ENCODE peak calls at places on chromosome 18, in eight cellular contexts. One of them, this sample, is unnamed.

GRCh38 chr18:68796936-68797690 is 767 bp upstream of the CCDC102B start:
- DNase-seq in mesendoderm: peak
- DNase-seq in HL-60: no peak
- DNase-seq in left lung: no peak
- DNase-seq in substantia nigra: no peak
- DNase-seq in heart right ventricle: peak
- DNase-seq in SJSA1: peak
- DNase-seq in hepatocyte: no peak
- DNase-seq in this sample: no peak

GRCh38 chr18:41558744-41559143 is 396.3 kb upstream of the PIK3C3 start:
- DNase-seq in left lung: no peak
- DNase-seq in substantia nigra: no peak
- DNase-seq in HL-60: no peak
- DNase-seq in hepatocyte: no peak
- DNase-seq in heart right ventricle: no peak
- DNase-seq in SJSA1: no peak
- DNase-seq in mesendoderm: no peak
- DNase-seq in this sample: no peak

GRCh38 chr18:47997338-47997780 is 66.9 kb upstream of the SMAD2 start:
- DNase-seq in SJSA1: no peak
- DNase-seq in substantia nigra: no peak
- DNase-seq in heart right ventricle: no peak
- DNase-seq in left lung: no peak
- DNase-seq in HL-60: no peak
- DNase-seq in hepatocyte: no peak
- DNase-seq in mesendoderm: peak
- DNase-seq in this sample: no peak

GRCh38 chr18:63808125-63808524 is 32.9 kb downstream of the SERPINB7 start:
- DNase-seq in hepatocyte: no peak
- DNase-seq in left lung: no peak
- DNase-seq in heart right ventricle: no peak
- DNase-seq in mesendoderm: no peak
- DNase-seq in SJSA1: no peak
- DNase-seq in HL-60: no peak
- DNase-seq in substantia nigra: no peak
- DNase-seq in this sample: no peak

GRCh38 chr18:77054606-77055428 is 77.8 kb downstream of the MBP start:
- DNase-seq in mesendoderm: peak
- DNase-seq in HL-60: peak
- DNase-seq in left lung: peak
- DNase-seq in heart right ventricle: peak
- DNase-seq in SJSA1: peak
- DNase-seq in hepatocyte: peak
- DNase-seq in substantia nigra: peak
- DNase-seq in this sample: peak

GRCh38 chr18:75341897-75342296 is 85.6 kb downstream of the SMIM21 start:
- DNase-seq in left lung: no peak
- DNase-seq in mesendoderm: no peak
- DNase-seq in HL-60: no peak
- DNase-seq in hepatocyte: no peak
- DNase-seq in substantia nigra: no peak
- DNase-seq in heart right ventricle: no peak
- DNase-seq in SJSA1: no peak
- DNase-seq in this sample: no peak

GRCh38 chr18:48042431-48042830 is 112.0 kb upstream of the SMAD2 start:
- DNase-seq in mesendoderm: no peak
- DNase-seq in HL-60: no peak
- DNase-seq in hepatocyte: no peak
- DNase-seq in left lung: no peak
- DNase-seq in heart right ventricle: no peak
- DNase-seq in substantia nigra: no peak
- DNase-seq in SJSA1: no peak
- DNase-seq in this sample: peak

GRCh38 chr18:505483-506122 is 5.1 kb upstream of the COLEC12 start:
- DNase-seq in mesendoderm: peak
- DNase-seq in heart right ventricle: no peak
- DNase-seq in HL-60: no peak
- DNase-seq in left lung: no peak
- DNase-seq in SJSA1: no peak
- DNase-seq in substantia nigra: no peak
- DNase-seq in hepatocyte: no peak
- DNase-seq in this sample: no peak

GRCh38 chr18:58952871-58953270 is 88.2 kb downstream of the ZNF532 start:
- DNase-seq in left lung: no peak
- DNase-seq in substantia nigra: no peak
- DNase-seq in HL-60: no peak
- DNase-seq in mesendoderm: peak
- DNase-seq in heart right ventricle: no peak
- DNase-seq in hepatocyte: no peak
- DNase-seq in SJSA1: no peak
- DNase-seq in this sample: no peak

GRCh38 chr18:1760901-1761300 is 810.4 kb downstream of the METTL4 start:
- DNase-seq in left lung: no peak
- DNase-seq in hepatocyte: no peak
- DNase-seq in heart right ventricle: no peak
- DNase-seq in HL-60: no peak
- DNase-seq in mesendoderm: no peak
- DNase-seq in substantia nigra: no peak
- DNase-seq in SJSA1: no peak
- DNase-seq in this sample: no peak

GRCh38 chr18:31101148-31102019 is 837 bp downstream of the DSC2 start:
- DNase-seq in hepatocyte: peak
- DNase-seq in HL-60: peak
- DNase-seq in mesendoderm: peak
- DNase-seq in substantia nigra: peak
- DNase-seq in heart right ventricle: peak
- DNase-seq in left lung: peak
- DNase-seq in SJSA1: no peak
- DNase-seq in this sample: peak

GRCh38 chr18:3689091-3689490 is 239.1 kb downstream of the TGIF1 start:
- DNase-seq in hepatocyte: no peak
- DNase-seq in HL-60: no peak
- DNase-seq in left lung: no peak
- DNase-seq in mesendoderm: no peak
- DNase-seq in substantia nigra: no peak
- DNase-seq in heart right ventricle: no peak
- DNase-seq in SJSA1: no peak
- DNase-seq in this sample: no peak

GRCh38 chr18:77210249-77210648 is 39.4 kb upstream of the GALR1 start:
- DNase-seq in SJSA1: peak
- DNase-seq in hepatocyte: no peak
- DNase-seq in HL-60: no peak
- DNase-seq in substantia nigra: no peak
- DNase-seq in mesendoderm: no peak
- DNase-seq in heart right ventricle: no peak
- DNase-seq in left lung: peak
- DNase-seq in this sample: no peak

GRCh38 chr18:79928563-79928960 is 22.9 kb downstream of the SLC66A2 start:
- DNase-seq in hepatocyte: no peak
- DNase-seq in substantia nigra: no peak
- DNase-seq in HL-60: no peak
- DNase-seq in mesendoderm: no peak
- DNase-seq in left lung: no peak
- DNase-seq in SJSA1: no peak
- DNase-seq in heart right ventricle: no peak
- DNase-seq in this sample: peak

GRCh38 chr18:7557891-7558454 is 9.1 kb upstream of the PTPRM start:
- DNase-seq in hepatocyte: no peak
- DNase-seq in substantia nigra: no peak
- DNase-seq in mesendoderm: no peak
- DNase-seq in left lung: no peak
- DNase-seq in heart right ventricle: no peak
- DNase-seq in HL-60: no peak
- DNase-seq in SJSA1: no peak
- DNase-seq in this sample: no peak

GRCh38 chr18:49007663-49008062 is 56.9 kb upstream of the SMAD7 start:
- DNase-seq in substantia nigra: no peak
- DNase-seq in SJSA1: no peak
- DNase-seq in left lung: peak
- DNase-seq in heart right ventricle: no peak
- DNase-seq in HL-60: no peak
- DNase-seq in mesendoderm: no peak
- DNase-seq in hepatocyte: no peak
- DNase-seq in this sample: peak

GRCh38 chr18:39675358-39675757 is 2109.8 kb upstream of the CELF4 start:
- DNase-seq in mesendoderm: no peak
- DNase-seq in SJSA1: no peak
- DNase-seq in substantia nigra: no peak
- DNase-seq in heart right ventricle: no peak
- DNase-seq in hepatocyte: peak
- DNase-seq in HL-60: no peak
- DNase-seq in left lung: no peak
- DNase-seq in this sample: no peak

GRCh38 chr18:23244431-23244830 is 109.1 kb downstream of the CABLES1 start:
- DNase-seq in left lung: no peak
- DNase-seq in substantia nigra: no peak
- DNase-seq in heart right ventricle: no peak
- DNase-seq in SJSA1: no peak
- DNase-seq in mesendoderm: no peak
- DNase-seq in hepatocyte: no peak
- DNase-seq in HL-60: no peak
- DNase-seq in this sample: no peak

GRCh38 chr18:9731380-9731779 is 23.3 kb downstream of the RAB31 start:
- DNase-seq in hepatocyte: no peak
- DNase-seq in heart right ventricle: no peak
- DNase-seq in mesendoderm: peak
- DNase-seq in SJSA1: no peak
- DNase-seq in substantia nigra: no peak
- DNase-seq in left lung: no peak
- DNase-seq in HL-60: no peak
- DNase-seq in this sample: no peak

GRCh38 chr18:4016391-4017049 is 438.6 kb downstream of the DLGAP1 start:
- DNase-seq in heart right ventricle: no peak
- DNase-seq in left lung: no peak
- DNase-seq in mesendoderm: peak
- DNase-seq in hepatocyte: no peak
- DNase-seq in substantia nigra: no peak
- DNase-seq in SJSA1: no peak
- DNase-seq in HL-60: no peak
- DNase-seq in this sample: no peak

GRCh38 chr18:33577688-33578370 is at the start of gene ASXL3:
- DNase-seq in left lung: peak
- DNase-seq in mesendoderm: peak
- DNase-seq in heart right ventricle: peak
- DNase-seq in substantia nigra: peak
- DNase-seq in SJSA1: peak
- DNase-seq in HL-60: no peak
- DNase-seq in hepatocyte: peak
- DNase-seq in this sample: peak

GRCh38 chr18:44679912-44680270 is 797 bp upstream of the SETBP1 start:
- DNase-seq in heart right ventricle: peak
- DNase-seq in left lung: peak
- DNase-seq in mesendoderm: peak
- DNase-seq in HL-60: no peak
- DNase-seq in hepatocyte: peak
- DNase-seq in substantia nigra: peak
- DNase-seq in SJSA1: no peak
- DNase-seq in this sample: peak
- H3K27ac ChIP-seq in heart right ventricle: peak
- H3K27ac ChIP-seq in left lung: peak
- H3K27ac ChIP-seq in mesendoderm: peak
- H3K27ac ChIP-seq in HL-60: no peak
- H3K27ac ChIP-seq in hepatocyte: peak
- H3K27ac ChIP-seq in substantia nigra: no peak
- H3K27ac ChIP-seq in SJSA1: peak
- H3K27ac ChIP-seq in this sample: peak

GRCh38 chr18:54945726-54946125 is 13.5 kb downstream of the CCDC68 start:
- DNase-seq in heart right ventricle: no peak
- DNase-seq in left lung: no peak
- DNase-seq in substantia nigra: no peak
- DNase-seq in HL-60: no peak
- DNase-seq in hepatocyte: no peak
- DNase-seq in SJSA1: no peak
- DNase-seq in mesendoderm: no peak
- DNase-seq in this sample: no peak

GRCh38 chr18:54946149-54946581 is 13.1 kb downstream of the CCDC68 start:
- DNase-seq in HL-60: no peak
- DNase-seq in substantia nigra: no peak
- DNase-seq in hepatocyte: peak
- DNase-seq in mesendoderm: no peak
- DNase-seq in left lung: no peak
- DNase-seq in SJSA1: no peak
- DNase-seq in heart right ventricle: no peak
- DNase-seq in this sample: no peak

GRCh38 chr18:54948350-54948837 is 10.9 kb downstream of the CCDC68 start:
- DNase-seq in hepatocyte: no peak
- DNase-seq in HL-60: no peak
- DNase-seq in left lung: no peak
- DNase-seq in heart right ventricle: no peak
- DNase-seq in mesendoderm: no peak
- DNase-seq in substantia nigra: no peak
- DNase-seq in SJSA1: peak
- DNase-seq in this sample: no peak

GRCh38 chr18:54949588-54949987 is 9.7 kb downstream of the CCDC68 start:
- DNase-seq in hepatocyte: no peak
- DNase-seq in mesendoderm: no peak
- DNase-seq in heart right ventricle: no peak
- DNase-seq in HL-60: no peak
- DNase-seq in SJSA1: no peak
- DNase-seq in left lung: no peak
- DNase-seq in substantia nigra: no peak
- DNase-seq in this sample: no peak

DNA sequence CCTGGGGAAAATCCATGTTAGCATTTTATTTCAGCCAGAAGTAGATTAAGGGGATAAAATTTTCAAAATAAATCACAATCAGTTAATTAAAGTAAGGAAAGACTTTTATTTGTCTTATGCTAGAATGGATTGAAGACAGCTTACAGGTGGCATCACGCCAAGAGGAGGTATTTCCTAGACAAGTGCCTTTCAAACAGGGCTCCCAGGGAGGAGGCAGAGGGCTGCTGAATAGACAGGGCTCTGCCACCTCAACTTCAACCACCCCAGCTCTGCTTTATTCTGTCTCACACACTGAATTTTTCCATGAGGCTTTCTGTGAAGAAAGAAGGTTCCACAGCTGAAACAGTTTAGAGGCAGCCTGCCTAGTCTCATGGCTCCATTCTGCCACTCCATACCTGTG is 12.1 kb downstream of the CCDC68 start:
- DNase-seq in SJSA1: no peak
- DNase-seq in heart right ventricle: no peak
- DNase-seq in HL-60: no peak
- DNase-seq in substantia nigra: no peak
- DNase-seq in hepatocyte: peak
- DNase-seq in mesendoderm: no peak
- DNase-seq in left lung: no peak
- DNase-seq in this sample: no peak
- H3K27ac ChIP-seq in SJSA1: no peak
- H3K27ac ChIP-seq in heart right ventricle: peak
- H3K27ac ChIP-seq in HL-60: no peak
- H3K27ac ChIP-seq in substantia nigra: no peak
- H3K27ac ChIP-seq in hepatocyte: peak
- H3K27ac ChIP-seq in mesendoderm: no peak
- H3K27ac ChIP-seq in left lung: peak
- H3K27ac ChIP-seq in this sample: no peak

GRCh38 chr18:11962586-11962985 is 18.7 kb upstream of the IMPA2 start:
- DNase-seq in hepatocyte: no peak
- DNase-seq in mesendoderm: no peak
- DNase-seq in left lung: no peak
- DNase-seq in HL-60: no peak
- DNase-seq in SJSA1: no peak
- DNase-seq in substantia nigra: no peak
- DNase-seq in heart right ventricle: no peak
- DNase-seq in this sample: no peak
- H3K27ac ChIP-seq in hepatocyte: no peak
- H3K27ac ChIP-seq in mesendoderm: no peak
- H3K27ac ChIP-seq in left lung: no peak
- H3K27ac ChIP-seq in HL-60: no peak
- H3K27ac ChIP-seq in SJSA1: no peak
- H3K27ac ChIP-seq in substantia nigra: no peak
- H3K27ac ChIP-seq in heart right ventricle: no peak
- H3K27ac ChIP-seq in this sample: no peak

GRCh38 chr18:50637961-50638622 is 78.2 kb downstream of the MAPK4 start:
- DNase-seq in HL-60: no peak
- DNase-seq in mesendoderm: no peak
- DNase-seq in hepatocyte: no peak
- DNase-seq in substantia nigra: no peak
- DNase-seq in left lung: no peak
- DNase-seq in heart right ventricle: no peak
- DNase-seq in SJSA1: no peak
- DNase-seq in this sample: no peak
- H3K27ac ChIP-seq in HL-60: no peak
- H3K27ac ChIP-seq in mesendoderm: no peak
- H3K27ac ChIP-seq in hepatocyte: no peak
- H3K27ac ChIP-seq in substantia nigra: no peak
- H3K27ac ChIP-seq in left lung: no peak
- H3K27ac ChIP-seq in heart right ventricle: peak
- H3K27ac ChIP-seq in SJSA1: no peak
- H3K27ac ChIP-seq in this sample: no peak